ENCODE peak calls at places on chromosomes 12 and 14, in ten cellular contexts. One of them, this sample, is unnamed.

GRCh38 chr12:34338751-34339150 is 316.5 kb downstream of the ALG10 start:
- DNase-seq in OCI-LY7: no peak
- DNase-seq in mucosa of descending colon: no peak
- DNase-seq in tibial nerve: no peak
- DNase-seq in esophagus squamous epithelium: no peak
- DNase-seq in GM12865: no peak
- DNase-seq in endothelial cell of umbilical vein: no peak
- DNase-seq in neural crest cell: no peak
- DNase-seq in fibroblast of lung: no peak
- DNase-seq in breast epithelium: no peak
- DNase-seq in this sample: no peak

GRCh38 chr14:52848626-52849025 is 57.2 kb upstream of the GNPNAT1 start:
- DNase-seq in GM12865: no peak
- DNase-seq in breast epithelium: no peak
- DNase-seq in fibroblast of lung: no peak
- DNase-seq in neural crest cell: no peak
- DNase-seq in tibial nerve: no peak
- DNase-seq in endothelial cell of umbilical vein: no peak
- DNase-seq in mucosa of descending colon: no peak
- DNase-seq in OCI-LY7: no peak
- DNase-seq in esophagus squamous epithelium: no peak
- DNase-seq in this sample: no peak

GRCh38 chr14:96052541-96053105 is 13.5 kb downstream of the C14orf132 start:
- DNase-seq in OCI-LY7: no peak
- DNase-seq in neural crest cell: no peak
- DNase-seq in mucosa of descending colon: no peak
- DNase-seq in breast epithelium: no peak
- DNase-seq in endothelial cell of umbilical vein: no peak
- DNase-seq in GM12865: no peak
- DNase-seq in esophagus squamous epithelium: no peak
- DNase-seq in tibial nerve: no peak
- DNase-seq in fibroblast of lung: no peak
- DNase-seq in this sample: no peak

GRCh38 chr14:21382886-21383847 is 652 bp downstream of the SUPT16H start:
- DNase-seq in fibroblast of lung: peak; percentile 45
- DNase-seq in breast epithelium: peak; percentile 22
- DNase-seq in GM12865: peak; percentile 76
- DNase-seq in endothelial cell of umbilical vein: peak; percentile 59
- DNase-seq in neural crest cell: peak; percentile 26
- DNase-seq in esophagus squamous epithelium: peak; percentile 7
- DNase-seq in tibial nerve: no peak
- DNase-seq in OCI-LY7: peak; percentile 71
- DNase-seq in mucosa of descending colon: peak; percentile 46
- DNase-seq in this sample: peak; percentile 32

GRCh38 chr12:47276253-47277070 is 196.7 kb upstream of the AMIGO2 start:
- DNase-seq in tibial nerve: no peak
- DNase-seq in esophagus squamous epithelium: peak; percentile 5
- DNase-seq in neural crest cell: no peak
- DNase-seq in mucosa of descending colon: peak; percentile 77
- DNase-seq in GM12865: peak; percentile 81
- DNase-seq in OCI-LY7: peak; percentile 79
- DNase-seq in fibroblast of lung: peak; percentile 72
- DNase-seq in breast epithelium: peak; percentile 63
- DNase-seq in endothelial cell of umbilical vein: peak; percentile 54
- DNase-seq in this sample: peak; percentile 28

GRCh38 chr14:106055257-106055656 is 528.9 kb downstream of the TMEM121 start:
- DNase-seq in OCI-LY7: no peak
- DNase-seq in endothelial cell of umbilical vein: no peak
- DNase-seq in esophagus squamous epithelium: no peak
- DNase-seq in fibroblast of lung: no peak
- DNase-seq in mucosa of descending colon: no peak
- DNase-seq in breast epithelium: no peak
- DNase-seq in neural crest cell: no peak
- DNase-seq in tibial nerve: no peak
- DNase-seq in GM12865: no peak
- DNase-seq in this sample: no peak

GRCh38 chr14:105271224-105271890 is 23.0 kb downstream of the BTBD6 start:
- DNase-seq in endothelial cell of umbilical vein: no peak
- DNase-seq in OCI-LY7: no peak
- DNase-seq in neural crest cell: no peak
- DNase-seq in esophagus squamous epithelium: no peak
- DNase-seq in GM12865: no peak
- DNase-seq in tibial nerve: no peak
- DNase-seq in mucosa of descending colon: no peak
- DNase-seq in fibroblast of lung: no peak
- DNase-seq in breast epithelium: no peak
- DNase-seq in this sample: no peak

GRCh38 chr14:103546651-103547454 is 15.6 kb downstream of the BAG5 start:
- DNase-seq in esophagus squamous epithelium: no peak
- DNase-seq in endothelial cell of umbilical vein: peak; percentile 40
- DNase-seq in GM12865: peak; percentile 78
- DNase-seq in OCI-LY7: peak; percentile 71
- DNase-seq in mucosa of descending colon: peak; percentile 83
- DNase-seq in breast epithelium: no peak
- DNase-seq in tibial nerve: no peak
- DNase-seq in neural crest cell: peak; percentile 78
- DNase-seq in fibroblast of lung: no peak
- DNase-seq in this sample: peak; percentile 94

GRCh38 chr12:56591111-56591510 is 39.0 kb downstream of the BAZ2A start:
- DNase-seq in neural crest cell: no peak
- DNase-seq in endothelial cell of umbilical vein: no peak
- DNase-seq in GM12865: no peak
- DNase-seq in fibroblast of lung: no peak
- DNase-seq in esophagus squamous epithelium: no peak
- DNase-seq in breast epithelium: no peak
- DNase-seq in OCI-LY7: no peak
- DNase-seq in tibial nerve: no peak
- DNase-seq in mucosa of descending colon: no peak
- DNase-seq in this sample: no peak
- TF ChIP-seq CTCF in neural crest cell: no peak
- TF ChIP-seq CTCF in endothelial cell of umbilical vein: no peak
- TF ChIP-seq CTCF in GM12865: no peak
- TF ChIP-seq CTCF in fibroblast of lung: no peak
- TF ChIP-seq CTCF in esophagus squamous epithelium: no peak
- TF ChIP-seq CTCF in breast epithelium: no peak
- TF ChIP-seq CTCF in OCI-LY7: no peak
- TF ChIP-seq CTCF in tibial nerve: no peak
- TF ChIP-seq CTCF in mucosa of descending colon: no peak
- TF ChIP-seq CTCF in this sample: no peak

DNA sequence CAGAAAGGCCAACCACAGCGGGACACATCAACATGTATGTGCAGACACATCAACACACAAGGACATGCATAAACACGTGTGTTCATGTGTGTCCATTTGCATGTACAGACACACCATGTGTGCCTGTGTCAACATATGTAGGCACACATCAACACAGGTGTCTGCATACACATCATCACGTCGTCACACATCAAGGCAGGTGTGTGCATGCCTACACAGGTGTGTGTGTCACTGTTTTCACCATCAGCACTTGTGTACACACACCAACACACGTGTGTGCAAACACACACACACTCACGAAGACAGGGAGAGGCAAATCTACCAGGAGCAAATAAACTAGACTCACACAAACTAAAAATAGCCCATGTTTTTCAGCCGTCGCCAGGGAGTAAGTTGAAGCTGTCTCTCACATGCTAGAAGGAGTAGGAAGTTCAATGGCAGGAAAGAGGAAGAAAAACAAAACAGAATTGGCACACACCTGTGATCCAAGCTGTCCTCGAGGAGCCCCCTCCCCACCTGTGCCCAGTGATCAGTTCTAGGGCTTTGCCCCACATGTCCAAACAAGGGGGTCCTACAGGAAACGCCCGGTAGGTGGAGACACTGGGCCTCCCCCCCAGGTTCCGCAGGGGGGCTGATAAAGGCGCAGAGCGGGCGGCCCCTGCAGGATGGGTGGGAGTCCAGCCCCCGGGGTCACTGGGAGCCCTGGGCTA is 7.4 kb downstream of the SCARB1 start:
- DNase-seq in breast epithelium: no peak
- DNase-seq in OCI-LY7: peak; percentile 48
- DNase-seq in endothelial cell of umbilical vein: peak; percentile 25
- DNase-seq in esophagus squamous epithelium: no peak
- DNase-seq in fibroblast of lung: no peak
- DNase-seq in GM12865: no peak
- DNase-seq in neural crest cell: no peak
- DNase-seq in tibial nerve: no peak
- DNase-seq in mucosa of descending colon: no peak
- DNase-seq in this sample: no peak
- TF ChIP-seq CTCF in breast epithelium: no peak
- TF ChIP-seq CTCF in OCI-LY7: peak; percentile 76
- TF ChIP-seq CTCF in endothelial cell of umbilical vein: no peak
- TF ChIP-seq CTCF in esophagus squamous epithelium: no peak
- TF ChIP-seq CTCF in fibroblast of lung: no peak
- TF ChIP-seq CTCF in GM12865: peak; percentile 29
- TF ChIP-seq CTCF in neural crest cell: no peak
- TF ChIP-seq CTCF in tibial nerve: peak; percentile 9
- TF ChIP-seq CTCF in mucosa of descending colon: no peak
- TF ChIP-seq CTCF in this sample: peak; percentile 41

GRCh38 chr12:104985206-104985605 is 910 bp upstream of the NOPCHAP1 start:
- DNase-seq in fibroblast of lung: no peak
- DNase-seq in neural crest cell: no peak
- DNase-seq in GM12865: peak; percentile 44
- DNase-seq in breast epithelium: no peak
- DNase-seq in endothelial cell of umbilical vein: no peak
- DNase-seq in esophagus squamous epithelium: no peak
- DNase-seq in tibial nerve: no peak
- DNase-seq in OCI-LY7: no peak
- DNase-seq in mucosa of descending colon: no peak
- DNase-seq in this sample: no peak
- TF ChIP-seq CTCF in fibroblast of lung: no peak
- TF ChIP-seq CTCF in neural crest cell: no peak
- TF ChIP-seq CTCF in GM12865: peak; percentile 19
- TF ChIP-seq CTCF in breast epithelium: no peak
- TF ChIP-seq CTCF in endothelial cell of umbilical vein: no peak
- TF ChIP-seq CTCF in esophagus squamous epithelium: peak; percentile 16
- TF ChIP-seq CTCF in tibial nerve: no peak
- TF ChIP-seq CTCF in OCI-LY7: no peak
- TF ChIP-seq CTCF in mucosa of descending colon: no peak
- TF ChIP-seq CTCF in this sample: no peak

DNA sequence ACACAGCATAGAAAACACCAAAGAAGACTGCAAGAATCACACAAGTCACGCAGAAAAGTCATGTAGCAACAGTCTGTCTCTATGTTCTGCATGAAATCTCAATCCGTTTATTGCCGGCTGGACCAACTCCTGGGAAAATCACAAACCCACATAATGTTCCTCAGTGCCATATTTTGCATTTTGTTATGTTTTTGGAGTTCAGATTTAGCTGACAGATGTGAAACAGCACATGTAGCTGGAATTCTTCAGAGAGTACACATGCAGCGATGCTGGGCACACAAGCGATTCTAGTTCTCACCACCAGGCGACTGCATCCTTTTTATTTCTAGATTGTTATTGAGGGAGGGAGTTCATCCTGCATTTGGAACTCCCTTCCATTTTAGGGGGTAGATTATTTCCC is 193.2 kb downstream of the APAF1 start:
- DNase-seq in tibial nerve: no peak
- DNase-seq in OCI-LY7: no peak
- DNase-seq in neural crest cell: no peak
- DNase-seq in endothelial cell of umbilical vein: no peak
- DNase-seq in breast epithelium: no peak
- DNase-seq in esophagus squamous epithelium: no peak
- DNase-seq in fibroblast of lung: peak; percentile 11
- DNase-seq in GM12865: no peak
- DNase-seq in mucosa of descending colon: no peak
- DNase-seq in this sample: no peak
- TF ChIP-seq CTCF in tibial nerve: peak; percentile 10
- TF ChIP-seq CTCF in OCI-LY7: no peak
- TF ChIP-seq CTCF in neural crest cell: peak; percentile 52
- TF ChIP-seq CTCF in endothelial cell of umbilical vein: no peak
- TF ChIP-seq CTCF in breast epithelium: peak; percentile 19
- TF ChIP-seq CTCF in esophagus squamous epithelium: no peak
- TF ChIP-seq CTCF in fibroblast of lung: peak; percentile 37
- TF ChIP-seq CTCF in GM12865: peak; percentile 17
- TF ChIP-seq CTCF in mucosa of descending colon: no peak
- TF ChIP-seq CTCF in this sample: no peak

DNA sequence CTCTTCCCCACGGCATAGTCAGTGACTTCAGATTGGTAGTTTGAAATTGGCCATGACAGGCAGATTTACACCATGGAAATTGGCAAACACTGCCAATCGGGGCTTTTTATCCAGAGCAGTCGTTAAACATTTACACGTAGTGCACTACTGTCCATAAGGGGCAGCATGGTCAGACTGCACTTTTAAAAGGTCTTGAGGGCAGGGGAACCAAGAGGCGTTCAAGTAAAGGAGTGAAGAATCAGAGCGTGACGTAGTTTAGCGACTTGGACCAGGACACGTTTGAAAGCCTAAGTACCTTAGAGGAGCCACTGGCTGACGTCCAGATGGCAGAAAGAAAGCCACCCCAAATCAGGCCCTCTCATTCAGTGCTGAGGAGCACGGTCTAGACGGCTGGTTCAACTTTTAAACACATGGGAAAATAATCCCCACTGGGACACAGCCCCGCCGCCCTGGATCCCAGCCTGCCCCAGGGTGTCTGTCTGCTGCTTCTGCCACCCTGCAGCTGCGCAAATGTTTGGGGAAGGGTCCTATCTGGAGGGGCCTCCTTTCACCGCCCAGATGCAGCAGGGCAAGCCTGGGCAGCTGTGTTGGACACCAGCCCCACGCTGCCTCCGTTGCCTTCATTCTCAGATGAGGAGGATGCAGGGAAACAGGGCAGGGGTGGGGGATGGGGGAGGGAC is 52.5 kb upstream of the PPP2R5C start:
- DNase-seq in neural crest cell: no peak
- DNase-seq in fibroblast of lung: no peak
- DNase-seq in tibial nerve: no peak
- DNase-seq in esophagus squamous epithelium: no peak
- DNase-seq in mucosa of descending colon: no peak
- DNase-seq in breast epithelium: peak; percentile 12
- DNase-seq in GM12865: no peak
- DNase-seq in endothelial cell of umbilical vein: no peak
- DNase-seq in OCI-LY7: no peak
- DNase-seq in this sample: no peak
- TF ChIP-seq CTCF in neural crest cell: no peak
- TF ChIP-seq CTCF in fibroblast of lung: no peak
- TF ChIP-seq CTCF in tibial nerve: no peak
- TF ChIP-seq CTCF in esophagus squamous epithelium: no peak
- TF ChIP-seq CTCF in mucosa of descending colon: no peak
- TF ChIP-seq CTCF in breast epithelium: no peak
- TF ChIP-seq CTCF in GM12865: no peak
- TF ChIP-seq CTCF in endothelial cell of umbilical vein: no peak
- TF ChIP-seq CTCF in OCI-LY7: no peak
- TF ChIP-seq CTCF in this sample: no peak

GRCh38 chr12:75820848-75821578 is 210.6 kb downstream of the PHLDA1 start:
- DNase-seq in endothelial cell of umbilical vein: no peak
- DNase-seq in esophagus squamous epithelium: peak; percentile 12
- DNase-seq in breast epithelium: no peak
- DNase-seq in OCI-LY7: no peak
- DNase-seq in tibial nerve: no peak
- DNase-seq in neural crest cell: no peak
- DNase-seq in fibroblast of lung: peak; percentile 100
- DNase-seq in GM12865: no peak
- DNase-seq in mucosa of descending colon: peak; percentile 41
- DNase-seq in this sample: no peak
- TF ChIP-seq CTCF in endothelial cell of umbilical vein: no peak
- TF ChIP-seq CTCF in esophagus squamous epithelium: peak; percentile 29
- TF ChIP-seq CTCF in breast epithelium: no peak
- TF ChIP-seq CTCF in OCI-LY7: no peak
- TF ChIP-seq CTCF in tibial nerve: no peak
- TF ChIP-seq CTCF in neural crest cell: no peak
- TF ChIP-seq CTCF in fibroblast of lung: no peak
- TF ChIP-seq CTCF in GM12865: no peak
- TF ChIP-seq CTCF in mucosa of descending colon: no peak
- TF ChIP-seq CTCF in this sample: no peak

This sample was measured in GM13977.